ENCODE peak calls at places on chromosome 15, in four cellular contexts. I is HepG2, F is H1, V is GM12878. A is an unnamed sample.

GRCh38 chr15:79314811-79315210 is 3.9 kb downstream of the TMED3 start:
- DNase-seq in F (no peak), I (no peak), V (no peak), A (no peak)

GRCh38 chr15:77027697-77028450 is 32.9 kb downstream of the PSTPIP1 start:
- DNase-seq in V (no peak), F (no peak), I (no peak), A (no peak)

GRCh38 chr15:90910441-90911301 is 7.6 kb downstream of the MAN2A2 start:
- DNase-seq in V (no peak), F (no peak), I (no peak), A (no peak)

GRCh38 chr15:80152896-80153876 is at the start of gene FAH:
- DNase-seq in I (peak), V (no peak), F (no peak), A (no peak)

GRCh38 chr15:80953953-80954778 is 35.5 kb downstream of the MESD start:
- DNase-seq in V (no peak), I (peak), F (peak), A (peak)

GRCh38 chr15:35437157-35437556 is 108.8 kb downstream of the DPH6 start:
- DNase-seq in V (no peak), I (no peak), F (no peak), A (peak)

GRCh38 chr15:57555270-57555669 is 36.4 kb upstream of the MYZAP start:
- DNase-seq in V (no peak), I (no peak), F (no peak), A (no peak)

GRCh38 chr15:77695548-77695947 is 62.8 kb upstream of the LINGO1 start:
- DNase-seq in V (no peak), I (no peak), F (no peak), A (no peak)

GRCh38 chr15:91055548-91056331 is 33.3 kb upstream of the VPS33B start:
- DNase-seq in I (peak), F (peak), V (peak), A (peak)

GRCh38 chr15:101133751-101134261 is 118.0 kb downstream of the CHSY1 start:
- DNase-seq in I (no peak), F (no peak), V (no peak), A (no peak)

GRCh38 chr15:60720493-60721231 is 241.7 kb upstream of the ICE2 start:
- DNase-seq in F (no peak), V (peak), I (no peak), A (no peak)

GRCh38 chr15:95162967-95163531 is 931.7 kb downstream of the MCTP2 start:
- DNase-seq in F (no peak), I (no peak), V (no peak), A (no peak)

GRCh38 chr15:64532921-64533320 is 72.5 kb downstream of the ZNF609 start:
- DNase-seq in I (no peak), V (no peak), F (no peak), A (no peak)

GRCh38 chr15:70264014-70264492 is 166.3 kb upstream of the TLE3 start:
- DNase-seq in F (no peak), I (no peak), V (no peak), A (no peak)
- TF ChIP-seq ZNF274 in F (no peak), I (no peak), V (no peak), A (no peak)

GRCh38 chr15:88704791-88705768 is 66.3 kb downstream of the ISG20 start:
- DNase-seq in F (no peak), V (no peak), I (no peak), A (no peak)
- TF ChIP-seq YY1 in F (no peak), V (no peak), I (no peak), A (no peak)

DNA sequence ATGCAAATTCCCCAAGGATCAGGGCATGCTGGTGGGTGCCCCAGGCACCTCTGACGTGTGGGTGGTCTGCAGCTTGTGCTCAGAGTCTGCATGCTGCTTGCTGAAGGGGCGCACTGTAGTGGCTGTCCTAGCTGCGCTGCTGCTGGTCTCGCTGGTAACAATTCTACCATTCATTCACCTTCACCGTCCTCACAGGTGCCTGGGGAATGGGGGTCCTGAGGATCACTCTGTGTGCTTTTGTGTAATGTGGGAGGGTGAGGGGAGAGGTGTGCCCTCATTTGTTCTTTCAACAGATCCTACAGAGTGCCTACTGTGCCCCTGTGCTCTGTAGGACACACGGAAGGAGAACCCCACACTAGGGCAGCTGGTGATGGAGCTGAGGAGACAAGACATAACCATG is 2.1 kb upstream of the ITGA11 start:
- DNase-seq in V (no peak), I (no peak), F (no peak), A (no peak)
- TF ChIP-seq SUZ12 in V (no peak), I (no peak), F (no peak), A (no peak)

GRCh38 chr15:39896837-39897236 is 23.2 kb downstream of the GPR176 start:
- DNase-seq in F (no peak), I (no peak), V (no peak), A (no peak)
- TF ChIP-seq ZNF274 in F (no peak), I (no peak), V (no peak), A (no peak)

DNA sequence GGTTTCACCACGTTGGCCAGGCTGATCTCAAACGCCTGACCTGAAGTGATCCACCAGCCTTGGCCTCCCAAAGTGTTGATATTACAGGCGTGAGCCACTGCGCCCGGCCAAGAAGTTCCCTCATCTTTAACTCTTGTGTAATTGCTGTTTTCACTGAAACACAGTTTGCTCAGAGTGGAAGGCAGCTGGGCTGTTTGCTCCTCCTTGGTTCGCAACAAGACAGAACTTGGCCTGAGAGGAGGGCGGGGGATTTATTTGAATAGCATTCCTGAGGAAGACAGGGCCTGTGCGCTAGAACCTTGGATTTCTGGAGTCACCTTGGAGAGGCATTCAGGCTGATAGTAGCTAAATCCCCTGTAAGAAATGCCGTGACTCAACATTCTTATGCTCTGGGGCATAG is 226.7 kb upstream of the MCTP2 start:
- DNase-seq in V (no peak), F (no peak), I (no peak), A (no peak)
- TF ChIP-seq YY1 in V (no peak), F (no peak), I (no peak), A (no peak)

GRCh38 chr15:93520206-93520605 is 431.2 kb upstream of the RGMA start:
- DNase-seq in F (no peak), V (no peak), I (no peak), A (no peak)
- TF ChIP-seq SUZ12 in F (no peak), V (no peak), I (no peak), A (no peak)

GRCh38 chr15:63255485-63255990 is 21.9 kb upstream of the APH1B start:
- DNase-seq in F (no peak), V (no peak), I (no peak), A (no peak)
- TF ChIP-seq ZNF274 in F (no peak), V (no peak), I (no peak), A (no peak)

DNA sequence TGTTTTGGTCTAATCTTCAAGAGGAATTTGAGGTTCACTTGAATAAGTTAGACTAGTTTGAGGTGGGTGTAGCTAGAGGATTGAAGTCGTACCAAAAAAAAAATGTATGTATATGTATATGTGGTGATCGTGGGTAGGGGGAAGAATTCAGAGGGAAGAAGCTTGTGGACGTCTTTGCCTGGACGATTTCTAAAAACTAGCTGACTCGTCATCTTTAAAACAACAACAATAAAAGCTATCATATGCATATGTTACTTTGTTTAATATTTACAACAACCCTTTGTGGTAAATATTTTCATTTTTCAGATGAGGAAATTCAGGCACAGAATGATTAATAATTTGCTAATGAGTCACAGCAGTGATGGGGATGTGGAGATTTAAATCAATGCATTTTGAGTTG is 18.1 kb downstream of the RNF111 start:
- DNase-seq in F (no peak), I (no peak), V (no peak), A (no peak)
- TF ChIP-seq YY1 in F (no peak), I (no peak), V (no peak), A (no peak)

A was measured in NT2/D1.